ENCODE peak calls at places on chromosome 11, in four cellular contexts. L, G, O and Z are unnamed samples.
A peak's percentile ranks its signal among the peaks of the same experiment; 100 is the strongest.

GRCh38 chr11:62556872-62557631 is 10.4 kb upstream of the AHNAK start:
- DNase-seq in L (peak; percentile 11), G (no peak), O (no peak), Z (no peak)

GRCh38 chr11:119471329-119471728 is 48.4 kb upstream of the THY1 start:
- DNase-seq in L (no peak), G (no peak), O (no peak), Z (no peak)

GRCh38 chr11:128528294-128528693 is 59.1 kb downstream of the ETS1 start:
- DNase-seq in L (no peak), G (no peak), O (no peak), Z (no peak)

GRCh38 chr11:118622376-118623290 is 15.2 kb downstream of the PHLDB1 start:
- DNase-seq in L (peak; percentile 69), G (no peak), O (no peak), Z (no peak)

GRCh38 chr11:76391039-76391438 is 9.9 kb downstream of the GVQW3 start:
- DNase-seq in L (no peak), G (no peak), O (no peak), Z (no peak)

GRCh38 chr11:116035972-116036371 is 531.8 kb upstream of the CADM1 start:
- DNase-seq in L (no peak), G (no peak), O (no peak), Z (no peak)

GRCh38 chr11:110928373-110928772 is 216.1 kb upstream of the ARHGAP20 start:
- DNase-seq in L (no peak), G (no peak), O (no peak), Z (no peak)

GRCh38 chr11:15158351-15159015 is 43.8 kb downstream of the INSC start:
- DNase-seq in L (peak; percentile 88), G (no peak), O (no peak), Z (no peak)

GRCh38 chr11:101748572-101748971 is 164.8 kb upstream of the TRPC6 start:
- DNase-seq in L (no peak), G (no peak), O (no peak), Z (no peak)

GRCh38 chr11:93166194-93166593 is 31.6 kb downstream of the SLC36A4 start:
- DNase-seq in L (no peak), G (no peak), O (no peak), Z (no peak)

GRCh38 chr11:60343094-60343704 is 16.1 kb downstream of the MS4A6E start:
- DNase-seq in L (no peak), G (no peak), O (no peak), Z (no peak)

DNA sequence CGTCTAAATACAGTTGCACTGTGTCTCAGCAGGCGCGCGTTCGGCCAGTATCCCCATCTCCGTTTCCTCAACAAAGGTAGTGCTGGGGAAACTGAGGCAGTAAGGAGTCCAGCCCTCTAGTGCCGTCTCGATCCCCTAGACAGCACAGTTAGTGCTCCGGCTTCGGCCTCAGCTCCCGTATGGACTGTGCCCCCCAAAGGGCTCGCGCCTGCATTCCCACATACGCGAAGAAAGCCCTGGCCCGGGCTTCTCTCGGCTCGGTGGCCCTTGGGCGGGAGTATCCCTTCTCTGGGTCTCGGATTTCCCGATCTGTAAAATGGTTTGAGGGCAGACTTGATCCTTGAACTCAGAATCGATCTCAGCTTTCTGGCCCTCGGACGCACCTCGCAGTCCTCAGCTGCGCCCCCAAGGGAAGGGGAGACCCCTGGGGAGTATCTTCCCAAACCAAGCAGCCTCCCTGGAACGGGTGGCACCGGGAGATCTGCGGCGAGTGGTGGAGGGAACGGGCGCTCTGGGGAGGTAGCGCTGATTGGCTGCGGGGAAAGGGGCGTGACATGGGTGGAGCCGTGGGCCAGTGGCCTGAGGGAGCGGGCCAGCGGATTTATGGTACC is 759 bp upstream of the PEX16 start:
- DNase-seq in L (peak; percentile 64), G (peak; percentile 28), O (peak; percentile 56), Z (no peak)
- TF ChIP-seq CTCF in L (no peak), G (no peak), O (no peak), Z (no peak)

DNA sequence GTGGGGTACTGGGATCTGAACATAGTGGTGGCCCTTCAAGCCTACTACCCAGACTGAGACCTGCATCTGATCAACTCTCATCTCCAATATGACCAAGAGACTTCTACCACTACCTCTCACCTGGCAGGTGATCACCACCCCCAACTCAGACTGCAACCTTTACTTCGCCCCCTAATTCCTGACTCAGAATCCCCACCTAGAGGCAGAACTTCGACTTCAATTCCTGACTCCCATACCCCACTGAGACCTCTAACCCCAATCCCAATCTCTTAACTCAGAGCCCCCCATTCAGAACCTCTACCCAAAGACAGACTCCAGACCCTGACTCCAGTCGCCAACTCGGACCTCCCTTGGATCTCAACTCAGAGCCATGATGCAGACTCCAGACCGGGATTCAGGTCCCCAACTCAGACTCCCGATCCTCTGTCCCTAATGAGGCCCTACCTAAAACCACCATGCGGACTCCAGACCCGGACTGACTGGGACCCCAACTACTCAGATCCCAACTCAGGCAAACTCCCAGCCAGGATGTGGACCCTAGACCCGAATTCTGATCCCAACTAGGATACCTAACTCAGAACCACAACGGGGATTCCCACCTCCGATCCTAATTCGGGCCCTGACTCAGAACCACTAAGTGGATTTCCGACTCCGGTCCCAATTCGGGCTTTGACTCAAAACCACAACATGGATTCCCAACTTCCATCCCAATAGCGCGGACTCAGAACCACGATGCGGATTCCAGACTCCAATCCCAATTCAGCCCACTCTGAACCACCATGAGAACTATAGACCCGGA is 1.2 kb downstream of the KCNQ1OT1 start:
- DNase-seq in L (no peak), G (no peak), O (peak; percentile 5), Z (no peak)
- TF ChIP-seq CTCF in L (no peak), G (no peak), O (no peak), Z (no peak)

GRCh38 chr11:64848779-64849599 is 4.5 kb upstream of the CDC42BPG start:
- DNase-seq in L (no peak), G (no peak), O (no peak), Z (no peak)
- TF ChIP-seq CTCF in L (no peak), G (no peak), O (no peak), Z (no peak)

DNA sequence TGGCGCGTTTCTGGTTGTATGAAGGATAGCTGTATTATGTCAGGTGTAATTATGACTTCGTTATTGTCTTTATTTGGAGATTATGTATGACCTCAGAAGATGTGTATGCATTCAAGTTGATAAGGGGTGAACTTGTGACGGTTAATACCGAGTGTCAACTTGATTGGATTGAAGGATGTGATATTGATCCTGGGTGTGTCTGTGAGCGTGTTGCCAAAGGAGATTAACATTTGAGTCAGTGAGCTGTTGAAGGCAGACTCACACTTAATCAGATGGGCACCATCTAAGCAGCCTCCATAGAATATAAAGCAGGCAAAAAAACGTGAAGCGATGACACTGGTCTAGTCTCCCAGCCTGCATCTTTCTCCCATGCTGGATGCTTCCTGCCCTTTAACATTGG is 15.3 kb upstream of the CD82 start:
- DNase-seq in L (no peak), G (no peak), O (no peak), Z (no peak)
- TF ChIP-seq CTCF in L (no peak), G (no peak), O (no peak), Z (no peak)

GRCh38 chr11:19615503-19615902 is 97.1 kb upstream of the NAV2 start:
- DNase-seq in L (no peak), G (no peak), O (no peak), Z (no peak)

GRCh38 chr11:19617830-19618523 is 94.7 kb upstream of the NAV2 start:
- DNase-seq in L (no peak), G (no peak), O (no peak), Z (no peak)

GRCh38 chr11:19614370-19614936 is 98.2 kb upstream of the NAV2 start:
- DNase-seq in L (no peak), G (no peak), O (no peak), Z (no peak)
- TF ChIP-seq CTCF in L (no peak), G (no peak), O (no peak), Z (no peak)

GRCh38 chr11:7904910-7905309 is 26.2 kb downstream of the OR10A6 start:
- DNase-seq in L (peak; percentile 69), G (peak; percentile 28), O (no peak), Z (no peak)
- TF ChIP-seq CTCF in L (peak; percentile 71), G (peak; percentile 57), O (no peak), Z (peak; percentile 23)